ENCODE peak calls at places on chromosome 20, in ten cellular contexts. A is colonic mucosa; R is left ventricle myocardium inferior; K is spleen; T is breast epithelium; D is AG04450; M is PC-3; Q is CD8-positive, alpha-beta T cell; I is AG10803; H is GM23338. J is an unnamed sample.

GRCh38 chr20:49132995-49133451 is 55.1 kb downstream of the STAU1 start:
- DNase-seq in H (peak; percentile 79), R (no peak), A (peak; percentile 43), D (peak; percentile 50), I (peak; percentile 81), M (peak; percentile 90), T (no peak), K (no peak), Q (no peak), J (peak; percentile 28)

GRCh38 chr20:50244352-50245149 is 53.9 kb downstream of the CEBPB start:
- DNase-seq in R (no peak), M (peak; percentile 82), D (no peak), A (no peak), I (no peak), Q (no peak), T (peak; percentile 46), H (no peak), K (no peak), J (no peak)

GRCh38 chr20:40945754-40946451 is 82.7 kb upstream of the TOP1 start:
- DNase-seq in M (peak; percentile 68), A (peak; percentile 38), D (no peak), Q (no peak), R (peak; percentile 48), K (peak; percentile 80), I (peak; percentile 43), T (peak; percentile 60), H (peak; percentile 86), J (peak; percentile 53)

GRCh38 chr20:46973801-46974200 is 79.2 kb downstream of the EYA2 start:
- DNase-seq in A (no peak), K (no peak), D (no peak), H (no peak), R (no peak), M (no peak), T (no peak), I (no peak), Q (no peak), J (no peak)

GRCh38 chr20:38751360-38751976 is 3.2 kb downstream of the ACTR5 start:
- DNase-seq in M (peak; percentile 68), R (no peak), H (peak; percentile 56), A (no peak), K (no peak), Q (peak; percentile 23), T (no peak), I (peak; percentile 36), D (no peak), J (no peak)

GRCh38 chr20:4160761-4161305 is 145.5 kb upstream of the RNF24 start:
- DNase-seq in I (no peak), T (no peak), D (no peak), A (no peak), K (peak; percentile 82), M (peak; percentile 38), R (no peak), H (peak; percentile 39), Q (no peak), J (peak; percentile 68)

GRCh38 chr20:24954151-24954550 is 5.1 kb downstream of the CST7 start:
- DNase-seq in T (no peak), R (no peak), K (no peak), M (no peak), H (no peak), I (no peak), Q (no peak), A (no peak), D (no peak), J (no peak)

GRCh38 chr20:20603339-20603990 is 109.0 kb downstream of the RALGAPA2 start:
- DNase-seq in D (no peak), M (no peak), A (no peak), Q (peak; percentile 34), H (no peak), T (no peak), R (no peak), I (no peak), K (peak; percentile 78), J (no peak)

GRCh38 chr20:16661738-16662137 is 68.1 kb upstream of the SNRPB2 start:
- DNase-seq in Q (no peak), D (no peak), R (no peak), A (no peak), K (no peak), H (no peak), T (peak; percentile 64), M (no peak), I (peak; percentile 2), J (no peak)

GRCh38 chr20:50242863-50243609 is 52.4 kb downstream of the CEBPB start:
- DNase-seq in K (no peak), M (peak; percentile 94), T (peak; percentile 88), R (no peak), D (no peak), H (no peak), I (no peak), A (peak; percentile 76), Q (no peak), J (peak; percentile 24)

GRCh38 chr20:4813839-4814695 is 92.4 kb downstream of the PRND start:
- DNase-seq in M (peak; percentile 36), A (no peak), D (no peak), R (no peak), I (no peak), H (peak; percentile 51), T (no peak), K (peak; percentile 88), Q (peak; percentile 80), J (no peak)

GRCh38 chr20:46350201-46350985 is 42.1 kb upstream of the CDH22 start:
- DNase-seq in K (no peak), M (peak; percentile 40), Q (no peak), I (peak; percentile 83), H (peak; percentile 37), A (no peak), R (no peak), D (peak; percentile 65), T (no peak), J (peak; percentile 22)

GRCh38 chr20:14568225-14568624 is 230.8 kb upstream of the FLRT3 start:
- DNase-seq in H (peak; percentile 19), R (no peak), Q (no peak), M (no peak), I (peak; percentile 60), T (no peak), D (no peak), A (no peak), K (no peak), J (no peak)

DNA sequence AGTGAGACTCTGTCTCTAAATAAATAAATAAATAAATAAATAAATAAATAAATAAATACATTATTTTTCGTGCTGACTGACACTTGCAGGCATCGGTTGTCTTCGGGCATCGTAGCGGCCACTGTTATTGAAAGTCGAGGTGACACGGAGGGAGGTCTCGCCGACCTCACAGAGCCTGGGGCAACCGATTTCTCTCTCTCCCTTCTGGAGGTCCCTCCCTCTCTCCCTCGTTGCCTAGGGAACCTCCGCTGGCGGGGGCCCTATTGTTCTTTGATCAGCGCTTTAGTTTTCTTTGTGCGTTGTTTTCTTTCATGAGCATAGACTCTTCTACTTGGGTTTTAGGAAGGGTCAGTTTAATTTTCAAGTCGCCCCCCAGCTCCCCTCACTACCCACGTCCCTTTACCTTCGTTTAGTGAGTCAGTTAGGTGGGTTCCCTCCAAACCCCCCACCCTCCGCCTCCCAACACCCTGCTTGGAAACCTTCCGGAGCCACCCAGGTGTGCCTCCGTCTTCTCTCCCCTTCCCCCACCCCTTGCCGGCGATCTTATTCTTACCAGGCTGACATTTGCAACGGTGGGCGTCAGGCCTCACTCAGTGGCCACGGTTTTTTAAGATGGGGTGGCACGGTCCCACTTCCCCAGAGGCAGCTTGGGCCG is 345.3 kb upstream of the DEFB115 start:
- DNase-seq in K (peak; percentile 27), T (no peak), R (no peak), A (no peak), M (no peak), D (no peak), I (peak; percentile 15), H (peak; percentile 79), Q (no peak), J (no peak)
- TF ChIP-seq CTCF in K (no peak), T (no peak), R (peak; percentile 41), A (no peak), M (no peak), D (no peak), I (peak; percentile 21), H (no peak), Q (no peak), J (no peak)

DNA sequence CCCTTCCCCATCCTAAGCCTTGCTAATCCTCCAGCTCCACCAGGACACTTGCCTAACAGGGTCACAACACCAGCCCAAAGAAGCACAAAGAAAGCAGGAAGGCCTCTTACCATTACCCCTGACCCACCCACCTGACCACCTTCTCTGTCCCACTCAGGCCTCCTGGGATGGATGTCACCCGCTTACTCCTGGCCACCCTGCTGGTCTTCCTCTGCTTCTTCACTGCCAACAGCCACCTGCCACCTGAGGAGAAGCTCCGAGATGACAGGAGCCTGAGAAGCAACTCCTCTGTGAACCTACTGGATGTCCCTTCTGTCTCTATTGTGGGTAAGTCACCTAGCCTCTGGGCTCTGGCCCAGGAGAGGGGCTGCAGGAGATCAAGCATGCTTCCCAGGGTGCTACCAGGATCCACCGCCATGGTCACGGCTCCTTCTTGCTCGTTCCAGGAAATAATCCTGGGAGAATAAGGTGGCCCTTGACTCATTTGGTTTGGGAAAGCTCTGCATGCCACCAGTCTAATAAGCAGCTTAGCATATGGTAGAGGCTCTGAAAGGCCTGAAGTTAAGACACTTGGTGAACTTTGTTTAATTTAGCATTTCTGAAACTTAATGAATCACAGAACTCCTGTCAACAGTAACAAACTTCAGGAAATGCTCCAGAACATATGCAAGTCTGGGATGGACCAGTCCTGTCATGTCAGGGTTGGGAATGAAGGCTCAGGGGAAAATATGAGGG is 19.2 kb downstream of the ASIP start:
- DNase-seq in Q (no peak), A (no peak), M (no peak), T (no peak), K (no peak), H (no peak), I (peak; percentile 55), R (no peak), D (no peak), J (no peak)
- TF ChIP-seq CTCF in Q (no peak), A (no peak), M (no peak), T (no peak), K (no peak), H (no peak), I (no peak), R (no peak), D (no peak), J (no peak)

GRCh38 chr20:2420510-2420909 is 39.8 kb downstream of the TGM6 start:
- DNase-seq in M (no peak), A (no peak), H (no peak), K (no peak), I (no peak), Q (no peak), D (no peak), T (no peak), R (no peak), J (no peak)

GRCh38 chr20:2418388-2418787 is 37.7 kb downstream of the TGM6 start:
- DNase-seq in A (no peak), M (no peak), T (no peak), I (no peak), D (no peak), Q (no peak), H (no peak), K (no peak), R (no peak), J (no peak)

GRCh38 chr20:2417142-2417541 is 36.4 kb downstream of the TGM6 start:
- DNase-seq in T (no peak), M (no peak), I (no peak), D (no peak), A (no peak), H (no peak), R (no peak), Q (no peak), K (no peak), J (no peak)

GRCh38 chr20:2421247-2421646 is 40.5 kb downstream of the TGM6 start:
- DNase-seq in I (no peak), H (no peak), T (no peak), A (no peak), D (no peak), M (peak; percentile 51), K (no peak), R (no peak), Q (no peak), J (no peak)
- TF ChIP-seq CTCF in I (peak; percentile 40), H (peak; percentile 40), T (no peak), A (no peak), D (peak; percentile 34), M (peak; percentile 62), K (no peak), R (no peak), Q (no peak), J (no peak)

GRCh38 chr20:2101935-2102584 is 433 bp downstream of the STK35 start:
- DNase-seq in T (peak; percentile 84), H (peak; percentile 95), A (peak; percentile 92), I (peak; percentile 95), R (peak; percentile 93), K (peak; percentile 97), M (peak; percentile 90), Q (peak; percentile 91), D (peak; percentile 83), J (peak; percentile 83)
- TF ChIP-seq CTCF in T (no peak), H (no peak), A (no peak), I (no peak), R (no peak), K (peak; percentile 38), M (no peak), Q (no peak), D (no peak), J (no peak)